ENCODE peak calls at places on chromosomes 11 and 22, in four cellular contexts. D, L, R and Y are unnamed samples.

GRCh38 chr22:45842141-45842831 is 134.7 kb downstream of the WNT7B start:
- DNase-seq in D (no peak), L (no peak), R (no peak), Y (no peak)

GRCh38 chr22:41979423-41980250 is 10.4 kb downstream of the SEPTIN3 start:
- DNase-seq in D (no peak), L (no peak), R (no peak), Y (no peak)

GRCh38 chr11:67500818-67501584 is 4.2 kb downstream of the PITPNM1 start:
- DNase-seq in D (no peak), L (no peak), R (no peak), Y (no peak)

GRCh38 chr11:25211635-25212251 is 714.9 kb downstream of the LUZP2 start:
- DNase-seq in D (no peak), L (no peak), R (no peak), Y (no peak)

GRCh38 chr11:66340596-66341501 is 4.1 kb downstream of the BRMS1 start:
- DNase-seq in D (no peak), L (no peak), R (no peak), Y (no peak)

GRCh38 chr11:5007561-5007960 is 12.9 kb downstream of the OR51L1 start:
- DNase-seq in D (peak; percentile 12), L (no peak), R (no peak), Y (no peak)

GRCh38 chr22:42868751-42869251 is 11.7 kb upstream of the ARFGAP3 start:
- DNase-seq in D (no peak), L (no peak), R (no peak), Y (no peak)

GRCh38 chr11:68215524-68216170 is 2.6 kb upstream of the KMT5B start:
- DNase-seq in D (no peak), L (no peak), R (no peak), Y (no peak)

GRCh38 chr11:59188954-59189353 is 17.0 kb downstream of the DTX4 start:
- DNase-seq in D (no peak), L (no peak), R (no peak), Y (no peak)

GRCh38 chr22:31173386-31174145 is 13.6 kb downstream of the RNF185 start:
- DNase-seq in D (no peak), L (no peak), R (no peak), Y (no peak)

GRCh38 chr11:95566151-95566670 is 223.4 kb downstream of the FAM76B start:
- DNase-seq in D (peak; percentile 24), L (no peak), R (no peak), Y (no peak)

GRCh38 chr11:124829986-124830385 is 29.8 kb upstream of the MSANTD2 start:
- DNase-seq in D (no peak), L (no peak), R (no peak), Y (no peak)
- TF ChIP-seq SP1 in D (no peak), L (no peak), R (no peak), Y (no peak)

DNA sequence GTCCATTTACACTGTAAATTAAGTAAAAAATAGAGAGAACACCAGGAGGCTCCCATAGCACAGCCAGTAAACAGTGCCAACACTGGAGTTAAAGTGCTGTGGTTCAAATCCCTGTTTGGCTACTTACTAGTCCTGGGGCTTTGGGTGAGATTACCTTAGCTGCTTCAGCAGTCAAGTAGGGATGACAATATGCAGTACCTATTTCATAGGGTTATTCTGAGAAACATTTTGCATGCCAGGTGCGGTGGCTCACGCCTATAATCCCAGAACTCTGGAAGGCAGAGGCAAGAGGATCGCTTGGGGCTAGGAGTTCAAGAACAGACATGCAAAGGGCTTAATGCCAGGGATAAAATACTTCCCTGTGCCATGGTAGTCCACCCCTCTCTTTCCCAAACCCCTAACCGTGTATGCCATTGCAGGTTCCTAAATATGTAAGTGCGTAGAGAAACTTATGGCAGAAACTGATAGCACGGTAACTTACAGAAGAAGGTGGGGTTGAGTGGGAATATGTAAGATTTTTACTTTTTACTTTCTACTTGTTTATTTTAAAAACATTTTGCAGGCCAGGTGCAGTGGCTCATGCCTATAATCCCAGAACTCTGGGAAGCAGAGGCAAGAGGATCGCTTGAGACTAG is 86.4 kb upstream of the PICALM start:
- DNase-seq in D (peak; percentile 54), L (no peak), R (no peak), Y (no peak)
- TF ChIP-seq TARDBP in D (no peak), L (no peak), R (no peak), Y (no peak)

DNA sequence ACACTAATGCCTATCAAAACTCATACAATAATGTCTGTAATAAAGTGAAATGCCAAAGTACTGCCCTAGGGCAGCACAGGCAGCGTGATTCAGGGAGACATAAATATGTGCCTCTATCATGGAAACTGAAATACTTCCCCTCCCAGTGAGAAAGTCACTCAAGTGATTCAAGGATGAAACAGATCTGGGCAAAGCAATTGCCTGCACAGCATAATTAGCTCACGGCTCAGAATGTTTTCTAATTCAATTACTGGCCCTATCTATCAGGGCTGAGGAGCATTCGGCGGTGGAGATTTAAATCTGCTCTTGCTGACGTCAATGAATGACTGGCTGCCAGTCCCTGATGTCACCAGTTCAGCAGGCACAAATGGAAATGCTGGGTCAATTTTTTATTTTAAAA is 27.7 kb upstream of the PPP2R1B start:
- DNase-seq in D (no peak), L (no peak), R (no peak), Y (peak; percentile 15)
- TF ChIP-seq SP1 in D (no peak), L (no peak), R (no peak), Y (no peak)

GRCh38 chr22:26669060-26669481 is 11.7 kb downstream of the MIAT start:
- DNase-seq in D (no peak), L (peak; percentile 32), R (no peak), Y (peak; percentile 35)
- TF ChIP-seq TARDBP in D (no peak), L (no peak), R (no peak), Y (no peak)

GRCh38 chr11:69862797-69863543 is 43.8 kb upstream of the FGF3 start:
- DNase-seq in D (no peak), L (no peak), R (no peak), Y (no peak)
- TF ChIP-seq SP1 in D (no peak), L (no peak), R (no peak), Y (no peak)

DNA sequence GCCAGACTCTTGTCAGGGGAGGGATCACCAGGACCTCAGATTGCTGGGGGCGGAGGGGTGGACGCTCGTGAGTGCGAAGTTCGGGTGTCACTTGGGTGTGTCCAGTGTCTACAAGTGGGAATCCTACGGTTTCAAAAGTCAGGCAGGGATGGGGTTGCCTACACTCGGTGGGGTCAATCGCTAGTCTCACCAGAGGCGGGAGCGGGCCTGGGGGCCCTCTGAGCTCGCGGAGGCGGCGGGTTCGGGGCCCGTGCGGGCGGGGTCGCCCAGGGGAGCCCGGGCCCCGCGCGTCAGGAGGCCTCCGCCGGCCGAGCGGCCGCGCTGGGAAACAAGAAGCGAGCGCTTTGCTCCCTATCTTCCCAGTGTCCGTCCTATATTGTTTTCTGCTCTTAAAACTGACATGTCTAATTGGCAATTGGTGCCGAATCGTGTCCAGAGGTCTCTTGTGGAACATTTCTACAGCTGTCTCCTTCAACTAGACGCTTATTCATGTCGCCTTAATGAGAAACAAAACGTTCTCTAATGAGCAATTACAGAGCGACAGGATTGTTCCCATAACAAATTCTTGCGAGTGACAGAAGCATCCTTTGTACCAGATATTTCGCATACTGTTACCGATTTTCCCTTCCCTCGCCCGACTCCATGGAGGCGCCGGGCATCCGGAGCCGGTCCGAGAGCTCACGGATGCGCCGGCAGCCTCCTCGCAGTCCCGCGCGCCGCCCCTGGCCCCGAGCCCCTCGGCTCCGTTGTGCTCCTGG is 11.9 kb downstream of the PAX6 start:
- DNase-seq in D (no peak), L (no peak), R (no peak), Y (no peak)
- TF ChIP-seq TARDBP in D (no peak), L (no peak), R (no peak), Y (no peak)